ENCODE peak calls at places on chromosome 18, in seven cellular contexts. U is IMR-90, Z is mesenchymal stem cell, V is mesendoderm, Y is neuronal stem cell, L is H1, J is trophoblast cell. Q is an unnamed sample.

GRCh38 chr18:52190630-52191029 is 149.4 kb upstream of the DCC start:
- DNase-seq in U (no peak), Z (no peak), V (no peak), Y (no peak), L (no peak), J (no peak), Q (no peak)

GRCh38 chr18:24846133-24846532 is 385.7 kb downstream of the HRH4 start:
- DNase-seq in U (no peak), Z (no peak), V (no peak), Y (no peak), L (no peak), J (no peak), Q (no peak)

GRCh38 chr18:13253786-13254755 is 35.5 kb downstream of the LDLRAD4 start:
- DNase-seq in U (no peak), Z (no peak), V (peak), Y (no peak), L (no peak), J (no peak), Q (no peak)

GRCh38 chr18:42025974-42026625 is 71.1 kb downstream of the PIK3C3 start:
- DNase-seq in U (no peak), Z (no peak), V (no peak), Y (no peak), L (no peak), J (no peak), Q (no peak)

GRCh38 chr18:29779096-29779495 is 1263.4 kb downstream of the DSC3 start:
- DNase-seq in U (peak), Z (peak), V (no peak), Y (no peak), L (no peak), J (peak), Q (no peak)

GRCh38 chr18:32661486-32662299 is 111.1 kb downstream of the KLHL14 start:
- DNase-seq in U (no peak), Z (peak), V (peak), Y (no peak), L (no peak), J (peak), Q (no peak)

GRCh38 chr18:58046087-58046793 is 2.2 kb downstream of the NEDD4L start:
- DNase-seq in U (no peak), Z (no peak), V (peak), Y (peak), L (no peak), J (no peak), Q (no peak)

GRCh38 chr18:48992791-48993555 is 42.2 kb upstream of the SMAD7 start:
- DNase-seq in U (no peak), Z (no peak), V (peak), Y (no peak), L (no peak), J (peak), Q (no peak)

GRCh38 chr18:77234504-77235365 is 14.9 kb upstream of the GALR1 start:
- DNase-seq in U (no peak), Z (no peak), V (no peak), Y (no peak), L (no peak), J (no peak), Q (no peak)

GRCh38 chr18:34892379-34892778 is 148.8 kb upstream of the MAPRE2 start:
- DNase-seq in U (no peak), Z (no peak), V (no peak), Y (no peak), L (no peak), J (no peak), Q (no peak)

GRCh38 chr18:80075940-80076339 is 33.1 kb upstream of the ADNP2 start:
- DNase-seq in U (no peak), Z (no peak), V (no peak), Y (no peak), L (no peak), J (no peak), Q (no peak)

GRCh38 chr18:78967692-78968091 is 11.9 kb upstream of the SALL3 start:
- DNase-seq in U (no peak), Z (no peak), V (no peak), Y (no peak), L (no peak), J (no peak), Q (no peak)
- H3K23ac ChIP-seq in U (no peak), Z (no peak), V (no peak), Y (no peak), L (no peak), J (no peak), Q (no peak)

GRCh38 chr18:75984853-75985252 is 510.2 kb downstream of the ZNF516 start:
- DNase-seq in U (no peak), Z (no peak), V (no peak), Y (no peak), L (no peak), J (no peak), Q (no peak)
- H3K23ac ChIP-seq in U (no peak), Z (no peak), V (no peak), Y (no peak), L (no peak), J (no peak), Q (no peak)

DNA sequence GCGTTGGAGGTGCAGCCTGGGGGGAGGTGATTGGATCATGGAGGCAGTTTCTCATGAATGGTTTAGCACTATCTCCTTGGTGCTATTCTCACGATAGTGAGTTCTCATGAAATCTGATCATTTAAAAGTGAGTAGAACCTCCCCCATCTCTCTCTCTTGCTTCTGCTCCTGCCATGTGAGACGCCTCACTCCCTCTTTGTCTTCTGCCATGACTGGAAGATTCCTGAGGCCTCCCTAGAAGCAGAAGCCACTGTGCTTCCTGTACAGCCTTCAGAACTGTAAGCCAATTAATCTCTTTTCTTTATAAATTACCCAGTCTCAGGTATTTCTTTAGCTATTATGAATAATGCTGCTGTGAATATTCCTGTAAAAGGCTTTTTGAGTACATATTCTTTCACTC is 52.9 kb downstream of the SERPINB7 start:
- DNase-seq in U (no peak), Z (no peak), V (no peak), Y (no peak), L (no peak), J (no peak), Q (no peak)
- H3K23ac ChIP-seq in U (no peak), Z (no peak), V (no peak), Y (no peak), L (no peak), J (no peak), Q (no peak)

DNA sequence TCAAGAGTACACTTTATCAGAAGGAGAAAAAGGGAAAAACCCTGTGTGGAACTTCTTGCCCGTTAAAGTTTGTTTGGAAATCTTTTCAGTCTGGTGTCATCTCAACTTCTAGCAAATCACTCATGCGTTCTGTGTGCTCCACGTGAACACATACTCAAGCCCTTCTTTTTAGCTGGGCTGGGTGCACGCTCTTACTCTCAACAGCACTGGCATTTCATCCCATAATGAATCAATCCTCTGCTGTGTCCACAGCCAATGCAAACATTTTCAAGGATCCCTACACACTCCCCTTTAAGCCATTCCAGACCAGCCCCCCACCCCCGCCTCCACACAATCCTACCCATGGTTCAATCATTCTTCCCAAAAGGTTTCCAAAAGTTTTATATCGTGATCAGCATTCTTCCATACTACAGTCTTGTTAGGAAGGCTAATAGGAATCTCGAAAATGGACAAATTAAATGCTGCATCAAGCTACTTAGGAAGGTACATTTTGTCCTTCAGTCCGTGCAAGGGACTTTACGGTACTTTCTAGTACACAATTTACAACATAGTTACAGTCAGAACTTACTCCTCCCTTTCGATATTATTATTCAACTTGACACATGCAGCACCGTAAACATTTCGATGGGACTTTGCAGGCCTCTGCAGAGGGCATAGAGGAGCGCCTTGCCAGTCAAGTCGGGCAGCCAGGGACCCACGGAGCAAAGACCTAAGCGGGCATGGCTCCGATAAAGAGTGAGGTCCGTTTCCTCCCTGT is 1.5 kb downstream of the PTGR3 start:
- DNase-seq in U (peak), Z (peak), V (peak), Y (peak), L (no peak), J (no peak), Q (no peak)
- H3K23ac ChIP-seq in U (peak), Z (no peak), V (no peak), Y (peak), L (no peak), J (no peak), Q (no peak)

GRCh38 chr18:8826971-8827370 is 121.6 kb downstream of the MTCL1 start:
- DNase-seq in U (no peak), Z (no peak), V (no peak), Y (no peak), L (no peak), J (no peak), Q (no peak)
- H3K23ac ChIP-seq in U (no peak), Z (no peak), V (no peak), Y (no peak), L (no peak), J (no peak), Q (no peak)

DNA sequence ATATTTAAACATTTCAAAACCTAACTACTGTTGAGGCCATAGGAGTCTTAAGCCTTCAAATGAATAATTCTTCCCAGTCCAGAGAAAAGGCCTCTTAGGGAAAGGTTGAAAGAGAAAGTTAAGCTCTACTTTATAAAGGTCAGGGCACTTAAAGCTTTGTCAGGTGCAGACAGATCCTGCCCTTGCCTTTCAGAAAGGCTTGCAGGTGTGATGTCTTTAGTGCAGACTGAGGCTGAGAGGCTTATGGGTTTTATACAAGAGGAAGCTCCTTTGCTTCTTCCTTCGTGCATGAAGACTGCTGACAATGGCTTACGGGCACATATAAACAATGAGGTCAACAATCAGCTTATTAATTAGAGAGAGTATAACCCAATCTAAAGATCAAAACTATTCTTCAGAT is 105.0 kb upstream of the LINC00305 start:
- DNase-seq in U (no peak), Z (no peak), V (no peak), Y (no peak), L (no peak), J (no peak), Q (no peak)
- H3K23ac ChIP-seq in U (no peak), Z (no peak), V (no peak), Y (no peak), L (no peak), J (no peak), Q (no peak)

DNA sequence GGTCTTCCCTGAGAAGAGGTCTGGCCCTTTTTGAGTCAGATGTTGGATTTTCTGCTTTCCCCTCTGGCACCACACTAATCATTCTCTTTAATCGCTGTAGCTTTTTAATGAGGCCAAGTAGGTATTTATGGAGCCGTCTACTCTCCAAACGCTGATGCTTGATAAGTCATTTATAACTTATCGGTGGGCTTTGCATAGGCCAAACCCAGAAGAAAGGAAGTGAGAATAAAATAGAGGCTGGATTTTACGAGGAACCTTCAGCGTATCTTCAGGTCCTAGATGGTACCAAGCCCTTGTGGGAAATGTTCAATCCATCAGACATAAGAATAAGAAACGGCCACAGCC is 142.5 kb upstream of the CTAGE1 start:
- DNase-seq in U (no peak), Z (no peak), V (no peak), Y (no peak), L (no peak), J (no peak), Q (no peak)
- H3K23ac ChIP-seq in U (peak), Z (no peak), V (no peak), Y (no peak), L (no peak), J (no peak), Q (no peak)

DNA sequence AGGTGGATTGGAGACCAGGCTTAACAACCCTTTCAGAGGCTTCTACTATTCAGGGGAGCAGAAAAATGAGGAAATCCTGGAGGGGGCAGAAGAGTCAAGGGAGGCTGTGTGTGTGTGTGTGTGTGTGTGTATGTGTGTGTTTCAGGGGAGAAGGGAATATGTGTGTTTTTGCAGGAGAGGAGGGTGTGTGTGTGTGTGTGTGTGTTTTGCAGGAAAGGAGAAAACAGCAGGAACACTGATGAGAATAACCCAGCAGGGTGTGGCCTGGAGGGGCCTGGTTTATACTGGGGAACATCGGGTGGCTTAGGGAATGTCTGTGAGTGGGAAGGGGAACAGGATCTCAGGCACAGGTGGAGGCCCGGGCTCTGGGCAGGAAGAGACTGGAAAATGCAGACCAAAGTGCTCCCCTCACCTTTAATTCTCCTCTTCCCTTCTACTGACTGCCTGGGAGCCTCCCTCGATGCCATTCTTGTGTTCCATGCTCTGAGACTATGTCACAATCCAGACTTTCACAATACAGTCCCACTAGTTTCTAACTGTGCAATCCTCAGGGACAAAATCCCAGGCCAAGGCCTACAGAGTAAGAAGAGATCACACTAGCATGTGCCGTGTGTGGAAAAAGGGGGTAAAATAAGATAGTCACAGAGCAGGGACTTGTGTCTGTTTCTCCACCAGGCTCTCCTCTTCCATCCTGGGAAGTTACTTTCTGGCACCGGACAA is 10.0 kb downstream of the CYB5A start:
- DNase-seq in U (no peak), Z (peak), V (peak), Y (no peak), L (no peak), J (peak), Q (no peak)
- H3K23ac ChIP-seq in U (no peak), Z (peak), V (peak), Y (no peak), L (no peak), J (no peak), Q (no peak)

DNA sequence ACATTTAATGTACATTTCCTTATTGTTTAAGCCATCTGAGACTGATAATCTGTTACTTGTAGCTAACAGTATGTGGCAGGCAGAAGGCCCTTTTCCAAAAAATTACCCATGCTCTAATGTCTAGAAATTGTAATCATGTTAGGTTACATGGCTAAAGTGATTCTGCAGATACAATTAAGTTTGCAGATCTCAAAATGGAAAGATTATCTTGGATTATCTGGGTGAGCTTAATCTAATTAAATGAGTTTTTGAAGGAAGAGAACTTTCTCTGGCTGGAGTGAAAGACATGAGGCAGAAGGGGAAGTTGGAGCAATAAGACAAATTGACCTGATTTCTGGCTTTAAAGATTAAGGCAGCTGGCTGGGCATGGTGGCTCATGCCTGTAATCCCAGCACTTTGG is 76.3 kb downstream of the MBD2 start:
- DNase-seq in U (no peak), Z (no peak), V (no peak), Y (no peak), L (no peak), J (no peak), Q (no peak)
- H3K23ac ChIP-seq in U (no peak), Z (no peak), V (no peak), Y (no peak), L (no peak), J (no peak), Q (no peak)